ENCODE peak calls at places on chromosomes 4 and X, in five cellular contexts. One of them, this sample, is unnamed.

GRCh38 chr4:165398570-165398969 is 19.8 kb downstream of the CPE start:
- DNase-seq in mammary epithelial cell: peak
- DNase-seq in astrocyte: peak
- DNase-seq in caudate nucleus: no peak
- DNase-seq in transverse colon: no peak
- DNase-seq in this sample: no peak

GRCh38 chr4:102344520-102344954 is 745 bp downstream of the SLC39A8 start:
- DNase-seq in mammary epithelial cell: peak
- DNase-seq in astrocyte: peak
- DNase-seq in transverse colon: peak
- DNase-seq in caudate nucleus: peak
- DNase-seq in this sample: peak

GRCh38 chr4:47406408-47406807 is 57.1 kb downstream of the COMMD8 start:
- DNase-seq in astrocyte: no peak
- DNase-seq in transverse colon: no peak
- DNase-seq in mammary epithelial cell: no peak
- DNase-seq in caudate nucleus: no peak
- DNase-seq in this sample: no peak

GRCh38 chrX:65581661-65582339 is 47.2 kb upstream of the LAS1L start:
- DNase-seq in mammary epithelial cell: peak
- DNase-seq in astrocyte: peak
- DNase-seq in caudate nucleus: peak
- DNase-seq in transverse colon: peak
- DNase-seq in this sample: peak

GRCh38 chrX:111431007-111431406 is 19.0 kb upstream of the DCX start:
- DNase-seq in astrocyte: no peak
- DNase-seq in caudate nucleus: no peak
- DNase-seq in transverse colon: no peak
- DNase-seq in mammary epithelial cell: no peak
- DNase-seq in this sample: no peak

GRCh38 chr4:74474345-74475099 is 29.6 kb downstream of the AREG start:
- DNase-seq in caudate nucleus: no peak
- DNase-seq in transverse colon: no peak
- DNase-seq in astrocyte: peak
- DNase-seq in mammary epithelial cell: peak
- DNase-seq in this sample: no peak

GRCh38 chrX:155778844-155779553 is 102.1 kb upstream of the VAMP7 start:
- DNase-seq in caudate nucleus: no peak
- DNase-seq in astrocyte: no peak
- DNase-seq in mammary epithelial cell: no peak
- DNase-seq in transverse colon: no peak
- DNase-seq in this sample: no peak

GRCh38 chrX:56231706-56232105 is 450 bp upstream of the KLF8 start:
- DNase-seq in transverse colon: no peak
- DNase-seq in mammary epithelial cell: no peak
- DNase-seq in caudate nucleus: no peak
- DNase-seq in astrocyte: no peak
- DNase-seq in this sample: no peak

GRCh38 chrX:38754102-38754790 is 47.0 kb upstream of the MID1IP1 start:
- DNase-seq in transverse colon: no peak
- DNase-seq in mammary epithelial cell: peak
- DNase-seq in caudate nucleus: no peak
- DNase-seq in astrocyte: peak
- DNase-seq in this sample: peak

GRCh38 chr4:168815373-168816345 is 194.4 kb downstream of the CBR4 start:
- DNase-seq in mammary epithelial cell: no peak
- DNase-seq in caudate nucleus: no peak
- DNase-seq in transverse colon: no peak
- DNase-seq in astrocyte: peak
- DNase-seq in this sample: no peak

GRCh38 chr4:7073526-7074390 is 5.9 kb upstream of the GRPEL1 start:
- DNase-seq in caudate nucleus: no peak
- DNase-seq in transverse colon: no peak
- DNase-seq in mammary epithelial cell: peak
- DNase-seq in astrocyte: peak
- DNase-seq in this sample: no peak

GRCh38 chrX:154986826-154987575 is 35.5 kb downstream of the F8 start:
- DNase-seq in transverse colon: no peak
- DNase-seq in mammary epithelial cell: no peak
- DNase-seq in caudate nucleus: no peak
- DNase-seq in astrocyte: no peak
- DNase-seq in this sample: no peak

GRCh38 chrX:102517331-102517730 is 792 bp upstream of the TMSB15A start:
- DNase-seq in caudate nucleus: no peak
- DNase-seq in transverse colon: no peak
- DNase-seq in astrocyte: no peak
- DNase-seq in mammary epithelial cell: peak
- DNase-seq in this sample: no peak

GRCh38 chr4:123618606-123619005 is 222.0 kb downstream of the SPRY1 start:
- DNase-seq in mammary epithelial cell: no peak
- DNase-seq in transverse colon: no peak
- DNase-seq in astrocyte: no peak
- DNase-seq in caudate nucleus: no peak
- DNase-seq in this sample: no peak

GRCh38 chrX:93695981-93696380 is 22.0 kb downstream of the FAM133A start:
- DNase-seq in transverse colon: no peak
- DNase-seq in mammary epithelial cell: no peak
- DNase-seq in astrocyte: no peak
- DNase-seq in caudate nucleus: no peak
- DNase-seq in this sample: no peak

GRCh38 chr4:188903995-188904394 is 764.8 kb downstream of the TRIML1 start:
- DNase-seq in transverse colon: no peak
- DNase-seq in mammary epithelial cell: no peak
- DNase-seq in caudate nucleus: no peak
- DNase-seq in astrocyte: no peak
- DNase-seq in this sample: no peak

GRCh38 chrX:15864629-15865028 is 10.0 kb upstream of the AP1S2 start:
- DNase-seq in caudate nucleus: no peak
- DNase-seq in mammary epithelial cell: peak
- DNase-seq in transverse colon: no peak
- DNase-seq in astrocyte: no peak
- DNase-seq in this sample: no peak

GRCh38 chr4:122873752-122874151 is 47.1 kb downstream of the FGF2 start:
- DNase-seq in mammary epithelial cell: peak
- DNase-seq in caudate nucleus: no peak
- DNase-seq in transverse colon: no peak
- DNase-seq in astrocyte: peak
- DNase-seq in this sample: no peak

GRCh38 chr4:188779586-188779985 is 640.3 kb downstream of the TRIML1 start:
- DNase-seq in caudate nucleus: no peak
- DNase-seq in mammary epithelial cell: peak
- DNase-seq in transverse colon: no peak
- DNase-seq in astrocyte: no peak
- DNase-seq in this sample: no peak

GRCh38 chr4:147749811-147750321 is 18.0 kb downstream of the ARHGAP10 start:
- DNase-seq in astrocyte: peak
- DNase-seq in caudate nucleus: no peak
- DNase-seq in transverse colon: no peak
- DNase-seq in mammary epithelial cell: no peak
- DNase-seq in this sample: no peak

GRCh38 chrX:107450823-107451509 is 1.5 kb downstream of the FRMPD3 start:
- DNase-seq in astrocyte: no peak
- DNase-seq in transverse colon: no peak
- DNase-seq in mammary epithelial cell: no peak
- DNase-seq in caudate nucleus: no peak
- DNase-seq in this sample: no peak

GRCh38 chr4:138238521-138239292 is 3.4 kb downstream of the SLC7A11 start:
- DNase-seq in caudate nucleus: no peak
- DNase-seq in astrocyte: no peak
- DNase-seq in transverse colon: no peak
- DNase-seq in mammary epithelial cell: no peak
- DNase-seq in this sample: no peak

GRCh38 chr4:53450773-53451172 is 73.3 kb downstream of the FIP1L1 start:
- DNase-seq in mammary epithelial cell: peak
- DNase-seq in caudate nucleus: no peak
- DNase-seq in transverse colon: no peak
- DNase-seq in astrocyte: peak
- DNase-seq in this sample: no peak

GRCh38 chrX:13287816-13288215 is 32.0 kb downstream of the ATXN3L start:
- DNase-seq in caudate nucleus: no peak
- DNase-seq in mammary epithelial cell: peak
- DNase-seq in transverse colon: no peak
- DNase-seq in astrocyte: peak
- DNase-seq in this sample: no peak

GRCh38 chr4:106818764-106819163 is 217.3 kb downstream of the DKK2 start:
- DNase-seq in transverse colon: no peak
- DNase-seq in mammary epithelial cell: no peak
- DNase-seq in astrocyte: no peak
- DNase-seq in caudate nucleus: no peak
- DNase-seq in this sample: no peak

GRCh38 chr4:36004231-36004851 is 240.0 kb downstream of the ARAP2 start:
- DNase-seq in transverse colon: no peak
- DNase-seq in astrocyte: peak
- DNase-seq in caudate nucleus: no peak
- DNase-seq in mammary epithelial cell: no peak
- DNase-seq in this sample: no peak

GRCh38 chr4:100504086-100504874 is 13.5 kb downstream of the EMCN start:
- DNase-seq in transverse colon: no peak
- DNase-seq in caudate nucleus: no peak
- DNase-seq in astrocyte: peak
- DNase-seq in mammary epithelial cell: no peak
- DNase-seq in this sample: no peak

GRCh38 chr4:147981305-147981704 is 249.4 kb downstream of the ARHGAP10 start:
- DNase-seq in transverse colon: no peak
- DNase-seq in astrocyte: peak
- DNase-seq in caudate nucleus: no peak
- DNase-seq in mammary epithelial cell: peak
- DNase-seq in this sample: no peak

GRCh38 chr4:113394108-113394729 is 344.8 kb downstream of the ANK2 start:
- DNase-seq in transverse colon: no peak
- DNase-seq in caudate nucleus: no peak
- DNase-seq in astrocyte: no peak
- DNase-seq in mammary epithelial cell: no peak
- DNase-seq in this sample: no peak
- H3K27ac ChIP-seq in transverse colon: no peak
- H3K27ac ChIP-seq in caudate nucleus: no peak
- H3K27ac ChIP-seq in astrocyte: no peak
- H3K27ac ChIP-seq in mammary epithelial cell: no peak
- H3K27ac ChIP-seq in this sample: no peak

GRCh38 chr4:8095956-8096689 is 62.5 kb downstream of the ABLIM2 start:
- DNase-seq in mammary epithelial cell: no peak
- DNase-seq in caudate nucleus: no peak
- DNase-seq in astrocyte: no peak
- DNase-seq in transverse colon: no peak
- DNase-seq in this sample: no peak
- H3K27ac ChIP-seq in mammary epithelial cell: no peak
- H3K27ac ChIP-seq in caudate nucleus: no peak
- H3K27ac ChIP-seq in astrocyte: no peak
- H3K27ac ChIP-seq in transverse colon: no peak
- H3K27ac ChIP-seq in this sample: no peak

GRCh38 chrX:14504960-14505538 is 24.3 kb upstream of the GLRA2 start:
- DNase-seq in caudate nucleus: no peak
- DNase-seq in astrocyte: no peak
- DNase-seq in mammary epithelial cell: peak
- DNase-seq in transverse colon: no peak
- DNase-seq in this sample: no peak
- H3K27ac ChIP-seq in caudate nucleus: no peak
- H3K27ac ChIP-seq in astrocyte: no peak
- H3K27ac ChIP-seq in mammary epithelial cell: no peak
- H3K27ac ChIP-seq in transverse colon: no peak
- H3K27ac ChIP-seq in this sample: no peak

DNA sequence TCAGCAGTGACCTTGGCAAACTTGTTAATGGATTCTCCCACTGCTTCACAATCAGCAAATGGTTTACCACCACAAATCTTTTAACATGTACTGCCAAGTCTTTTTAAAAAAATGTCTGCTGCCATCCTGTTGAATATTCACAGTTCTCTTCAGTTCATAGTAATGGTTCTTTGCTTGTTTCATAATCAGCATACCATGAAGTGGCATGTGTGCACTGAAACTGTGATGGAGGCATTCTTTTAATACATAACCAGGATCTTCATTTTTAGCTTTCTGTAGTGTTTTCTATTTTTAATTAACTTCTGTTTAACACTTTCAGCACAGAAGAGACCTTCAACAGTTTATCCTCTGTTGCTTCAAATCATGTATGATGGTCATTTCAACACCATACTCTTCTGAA is 230.1 kb upstream of the ARSJ start:
- DNase-seq in astrocyte: no peak
- DNase-seq in transverse colon: no peak
- DNase-seq in caudate nucleus: no peak
- DNase-seq in mammary epithelial cell: no peak
- DNase-seq in this sample: no peak
- H3K27ac ChIP-seq in astrocyte: no peak
- H3K27ac ChIP-seq in transverse colon: no peak
- H3K27ac ChIP-seq in caudate nucleus: no peak
- H3K27ac ChIP-seq in mammary epithelial cell: no peak
- H3K27ac ChIP-seq in this sample: no peak

GRCh38 chrX:25029288-25029687 is 13.5 kb upstream of the ARX start:
- DNase-seq in transverse colon: no peak
- DNase-seq in mammary epithelial cell: no peak
- DNase-seq in caudate nucleus: no peak
- DNase-seq in astrocyte: no peak
- DNase-seq in this sample: no peak
- H3K27ac ChIP-seq in transverse colon: no peak
- H3K27ac ChIP-seq in mammary epithelial cell: peak
- H3K27ac ChIP-seq in caudate nucleus: no peak
- H3K27ac ChIP-seq in astrocyte: no peak
- H3K27ac ChIP-seq in this sample: no peak

This sample was measured in CD8-positive, alpha-beta T cell.